ENCODE peak calls at places on chromosome 22, in seven cellular contexts. One of them, this sample, is unnamed. For H3K4me1 and H3K36me3, the result is how much of the 10 kb centered on the place peaks cover.

GRCh38 chr22:27663812-27664211 is 137.7 kb downstream of the MN1 start:
- DNase-seq in mucosa of descending colon: no peak
- DNase-seq in pancreas: no peak
- DNase-seq in prostate gland: no peak
- DNase-seq in Karpas-422: no peak
- DNase-seq in naive thymus-derived CD4-positive, alpha-beta T cell: no peak
- DNase-seq in iPS DF 6.9: no peak
- DNase-seq in this sample: no peak

GRCh38 chr22:48740086-48740730 is 1087.5 kb downstream of the BRD1 start:
- DNase-seq in mucosa of descending colon: peak
- DNase-seq in pancreas: no peak
- DNase-seq in prostate gland: no peak
- DNase-seq in Karpas-422: no peak
- DNase-seq in naive thymus-derived CD4-positive, alpha-beta T cell: no peak
- DNase-seq in iPS DF 6.9: no peak
- DNase-seq in this sample: no peak

GRCh38 chr22:27994481-27995331 is 75.7 kb upstream of the PITPNB start:
- DNase-seq in mucosa of descending colon: no peak
- DNase-seq in pancreas: no peak
- DNase-seq in prostate gland: no peak
- DNase-seq in Karpas-422: no peak
- DNase-seq in naive thymus-derived CD4-positive, alpha-beta T cell: no peak
- DNase-seq in iPS DF 6.9: no peak
- DNase-seq in this sample: no peak

GRCh38 chr22:47231759-47232158 is 469.3 kb downstream of the TBC1D22A start:
- DNase-seq in mucosa of descending colon: no peak
- DNase-seq in pancreas: no peak
- DNase-seq in prostate gland: no peak
- DNase-seq in Karpas-422: no peak
- DNase-seq in naive thymus-derived CD4-positive, alpha-beta T cell: no peak
- DNase-seq in iPS DF 6.9: no peak
- DNase-seq in this sample: no peak

GRCh38 chr22:47781427-47782111 is 1019.1 kb downstream of the TBC1D22A start:
- DNase-seq in mucosa of descending colon: no peak
- DNase-seq in pancreas: no peak
- DNase-seq in prostate gland: no peak
- DNase-seq in Karpas-422: no peak
- DNase-seq in naive thymus-derived CD4-positive, alpha-beta T cell: no peak
- DNase-seq in iPS DF 6.9: no peak
- DNase-seq in this sample: no peak

GRCh38 chr22:30968015-30968923 is at the start of gene MORC2:
- DNase-seq in mucosa of descending colon: no peak
- DNase-seq in pancreas: peak
- DNase-seq in prostate gland: peak
- DNase-seq in Karpas-422: no peak
- DNase-seq in naive thymus-derived CD4-positive, alpha-beta T cell: no peak
- DNase-seq in iPS DF 6.9: peak
- DNase-seq in this sample: peak

GRCh38 chr22:30301995-30302809 is 12.9 kb upstream of the CASTOR1 start:
- DNase-seq in mucosa of descending colon: peak
- DNase-seq in pancreas: no peak
- DNase-seq in prostate gland: no peak
- DNase-seq in Karpas-422: peak
- DNase-seq in naive thymus-derived CD4-positive, alpha-beta T cell: no peak
- DNase-seq in iPS DF 6.9: no peak
- DNase-seq in this sample: peak

GRCh38 chr22:27876684-27877083 is 42.4 kb downstream of the PITPNB start:
- DNase-seq in mucosa of descending colon: no peak
- DNase-seq in pancreas: no peak
- DNase-seq in prostate gland: no peak
- DNase-seq in Karpas-422: no peak
- DNase-seq in naive thymus-derived CD4-positive, alpha-beta T cell: no peak
- DNase-seq in iPS DF 6.9: no peak
- DNase-seq in this sample: no peak

GRCh38 chr22:40637181-40638150 is 947 bp upstream of the MRTFA start:
- DNase-seq in mucosa of descending colon: peak
- DNase-seq in pancreas: peak
- DNase-seq in prostate gland: no peak
- DNase-seq in Karpas-422: peak
- DNase-seq in naive thymus-derived CD4-positive, alpha-beta T cell: no peak
- DNase-seq in iPS DF 6.9: no peak
- DNase-seq in this sample: peak

GRCh38 chr22:33271390-33272161 is 213.4 kb upstream of the SYN3 start:
- DNase-seq in mucosa of descending colon: peak
- DNase-seq in pancreas: peak
- DNase-seq in prostate gland: peak
- DNase-seq in Karpas-422: peak
- DNase-seq in naive thymus-derived CD4-positive, alpha-beta T cell: no peak
- DNase-seq in iPS DF 6.9: no peak
- DNase-seq in this sample: no peak

GRCh38 chr22:31173386-31174145 is 13.6 kb downstream of the RNF185 start:
- DNase-seq in mucosa of descending colon: no peak
- DNase-seq in pancreas: no peak
- DNase-seq in prostate gland: no peak
- DNase-seq in Karpas-422: no peak
- DNase-seq in naive thymus-derived CD4-positive, alpha-beta T cell: no peak
- DNase-seq in iPS DF 6.9: no peak
- DNase-seq in this sample: no peak

GRCh38 chr22:37140686-37141323 is 8.9 kb downstream of the IL2RB start:
- DNase-seq in mucosa of descending colon: no peak
- DNase-seq in pancreas: no peak
- DNase-seq in prostate gland: no peak
- DNase-seq in Karpas-422: no peak
- DNase-seq in naive thymus-derived CD4-positive, alpha-beta T cell: no peak
- DNase-seq in iPS DF 6.9: no peak
- DNase-seq in this sample: no peak

GRCh38 chr22:32205974-32206773 is 1.3 kb upstream of the RFPL2 start:
- DNase-seq in mucosa of descending colon: no peak
- DNase-seq in pancreas: peak
- DNase-seq in prostate gland: no peak
- DNase-seq in Karpas-422: no peak
- DNase-seq in naive thymus-derived CD4-positive, alpha-beta T cell: no peak
- DNase-seq in iPS DF 6.9: no peak
- DNase-seq in this sample: no peak

GRCh38 chr22:44244265-44244822 is 63.6 kb downstream of the PARVG start:
- DNase-seq in mucosa of descending colon: no peak
- DNase-seq in pancreas: no peak
- DNase-seq in prostate gland: no peak
- DNase-seq in Karpas-422: no peak
- DNase-seq in naive thymus-derived CD4-positive, alpha-beta T cell: no peak
- DNase-seq in iPS DF 6.9: no peak
- DNase-seq in this sample: no peak

GRCh38 chr22:33575041-33575440 is 345.2 kb downstream of the LARGE1 start:
- DNase-seq in mucosa of descending colon: no peak
- DNase-seq in pancreas: no peak
- DNase-seq in prostate gland: no peak
- DNase-seq in Karpas-422: no peak
- DNase-seq in naive thymus-derived CD4-positive, alpha-beta T cell: no peak
- DNase-seq in iPS DF 6.9: no peak
- DNase-seq in this sample: no peak

GRCh38 chr22:40417041-40417440 is 46.6 kb downstream of the SGSM3 start:
- DNase-seq in mucosa of descending colon: no peak
- DNase-seq in pancreas: no peak
- DNase-seq in prostate gland: no peak
- DNase-seq in Karpas-422: no peak
- DNase-seq in naive thymus-derived CD4-positive, alpha-beta T cell: no peak
- DNase-seq in iPS DF 6.9: no peak
- DNase-seq in this sample: no peak

GRCh38 chr22:33909075-33909458 is 11.2 kb downstream of the LARGE1 start:
- DNase-seq in mucosa of descending colon: no peak
- DNase-seq in pancreas: no peak
- DNase-seq in prostate gland: no peak
- DNase-seq in Karpas-422: no peak
- DNase-seq in naive thymus-derived CD4-positive, alpha-beta T cell: no peak
- DNase-seq in iPS DF 6.9: no peak
- DNase-seq in this sample: no peak

DNA sequence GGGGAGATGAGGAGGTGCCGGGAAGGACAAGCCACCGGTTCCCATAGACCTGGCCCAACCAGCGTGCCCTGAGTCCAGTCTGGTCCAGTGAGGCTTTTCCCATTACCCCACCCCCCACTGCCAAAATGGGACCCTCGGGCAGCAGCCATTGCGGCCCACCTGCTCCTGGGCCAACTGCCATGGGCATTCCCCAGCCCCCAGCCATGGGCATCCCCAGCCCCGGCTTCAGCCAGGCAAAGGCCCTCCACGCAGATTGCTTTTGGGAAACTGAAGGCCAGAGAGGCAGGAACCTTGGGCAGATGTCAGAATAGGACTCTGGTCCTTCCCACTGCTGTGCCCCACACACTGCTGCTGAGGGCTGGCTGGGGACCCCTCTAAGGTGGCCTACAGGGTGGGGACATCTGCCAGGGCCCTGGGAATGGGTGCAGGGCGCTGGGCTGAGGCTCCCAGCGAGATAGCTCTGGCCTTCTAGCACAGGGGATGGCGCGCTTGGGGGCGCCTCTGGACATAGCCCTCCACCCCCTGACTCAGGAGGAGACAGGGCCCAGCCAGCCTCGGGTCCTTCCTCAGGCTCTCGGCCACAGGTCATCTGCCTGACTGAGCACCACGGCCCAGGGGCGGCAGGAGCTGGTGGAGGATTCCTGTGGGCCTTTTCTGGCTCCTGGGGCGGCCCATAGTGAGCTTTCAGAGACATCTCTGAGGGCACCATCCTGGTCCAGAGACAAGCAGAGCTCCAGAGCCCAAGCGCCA is 4.9 kb downstream of the PIM3 start:
- DNase-seq in mucosa of descending colon: peak
- DNase-seq in pancreas: peak
- DNase-seq in prostate gland: no peak
- DNase-seq in Karpas-422: no peak
- DNase-seq in naive thymus-derived CD4-positive, alpha-beta T cell: no peak
- DNase-seq in iPS DF 6.9: no peak
- DNase-seq in this sample: no peak
- H3K4me1 ChIP-seq in mucosa of descending colon: under half
- H3K4me1 ChIP-seq in pancreas: under half
- H3K4me1 ChIP-seq in prostate gland: under half
- H3K4me1 ChIP-seq in Karpas-422: under half
- H3K4me1 ChIP-seq in naive thymus-derived CD4-positive, alpha-beta T cell: under half
- H3K4me1 ChIP-seq in iPS DF 6.9: under half
- H3K4me1 ChIP-seq in this sample: under half

GRCh38 chr22:25511725-25512124 is 52.8 kb upstream of the GRK3 start:
- DNase-seq in mucosa of descending colon: no peak
- DNase-seq in pancreas: no peak
- DNase-seq in prostate gland: no peak
- DNase-seq in Karpas-422: no peak
- DNase-seq in naive thymus-derived CD4-positive, alpha-beta T cell: no peak
- DNase-seq in iPS DF 6.9: no peak
- DNase-seq in this sample: no peak

GRCh38 chr22:25508161-25508560 is 56.3 kb upstream of the GRK3 start:
- DNase-seq in mucosa of descending colon: no peak
- DNase-seq in pancreas: no peak
- DNase-seq in prostate gland: no peak
- DNase-seq in Karpas-422: no peak
- DNase-seq in naive thymus-derived CD4-positive, alpha-beta T cell: no peak
- DNase-seq in iPS DF 6.9: no peak
- DNase-seq in this sample: no peak

GRCh38 chr22:25510926-25511325 is 53.5 kb upstream of the GRK3 start:
- DNase-seq in mucosa of descending colon: no peak
- DNase-seq in pancreas: no peak
- DNase-seq in prostate gland: no peak
- DNase-seq in Karpas-422: no peak
- DNase-seq in naive thymus-derived CD4-positive, alpha-beta T cell: no peak
- DNase-seq in iPS DF 6.9: no peak
- DNase-seq in this sample: peak

GRCh38 chr22:25509391-25509791 is 55.1 kb upstream of the GRK3 start:
- DNase-seq in mucosa of descending colon: no peak
- DNase-seq in pancreas: no peak
- DNase-seq in prostate gland: no peak
- DNase-seq in Karpas-422: no peak
- DNase-seq in naive thymus-derived CD4-positive, alpha-beta T cell: no peak
- DNase-seq in iPS DF 6.9: no peak
- DNase-seq in this sample: peak

GRCh38 chr22:25508761-25509321 is 55.6 kb upstream of the GRK3 start:
- DNase-seq in mucosa of descending colon: no peak
- DNase-seq in pancreas: no peak
- DNase-seq in prostate gland: no peak
- DNase-seq in Karpas-422: no peak
- DNase-seq in naive thymus-derived CD4-positive, alpha-beta T cell: no peak
- DNase-seq in iPS DF 6.9: no peak
- DNase-seq in this sample: no peak
- H3K36me3 ChIP-seq in mucosa of descending colon: under half
- H3K36me3 ChIP-seq in pancreas: under half
- H3K36me3 ChIP-seq in prostate gland: under half
- H3K36me3 ChIP-seq in Karpas-422: under half
- H3K36me3 ChIP-seq in naive thymus-derived CD4-positive, alpha-beta T cell: under half
- H3K36me3 ChIP-seq in iPS DF 6.9: under half
- H3K36me3 ChIP-seq in this sample: under half

GRCh38 chr22:26589845-26590524 is at the start of gene TPST2:
- DNase-seq in mucosa of descending colon: peak
- DNase-seq in pancreas: peak
- DNase-seq in prostate gland: peak
- DNase-seq in Karpas-422: peak
- DNase-seq in naive thymus-derived CD4-positive, alpha-beta T cell: peak
- DNase-seq in iPS DF 6.9: no peak
- DNase-seq in this sample: peak

GRCh38 chr22:26590525-26590858 is 560 bp upstream of the TPST2 start:
- DNase-seq in mucosa of descending colon: no peak
- DNase-seq in pancreas: no peak
- DNase-seq in prostate gland: no peak
- DNase-seq in Karpas-422: no peak
- DNase-seq in naive thymus-derived CD4-positive, alpha-beta T cell: no peak
- DNase-seq in iPS DF 6.9: no peak
- DNase-seq in this sample: peak

GRCh38 chr22:26589367-26589844 is 526 bp downstream of the TPST2 start:
- DNase-seq in mucosa of descending colon: peak
- DNase-seq in pancreas: peak
- DNase-seq in prostate gland: no peak
- DNase-seq in Karpas-422: peak
- DNase-seq in naive thymus-derived CD4-positive, alpha-beta T cell: peak
- DNase-seq in iPS DF 6.9: no peak
- DNase-seq in this sample: peak

GRCh38 chr22:26587991-26588613 is 1.8 kb downstream of the TPST2 start:
- DNase-seq in mucosa of descending colon: no peak
- DNase-seq in pancreas: no peak
- DNase-seq in prostate gland: no peak
- DNase-seq in Karpas-422: no peak
- DNase-seq in naive thymus-derived CD4-positive, alpha-beta T cell: no peak
- DNase-seq in iPS DF 6.9: no peak
- DNase-seq in this sample: no peak

GRCh38 chr22:26588749-26589366 is 1.1 kb downstream of the TPST2 start:
- DNase-seq in mucosa of descending colon: no peak
- DNase-seq in pancreas: no peak
- DNase-seq in prostate gland: no peak
- DNase-seq in Karpas-422: no peak
- DNase-seq in naive thymus-derived CD4-positive, alpha-beta T cell: no peak
- DNase-seq in iPS DF 6.9: no peak
- DNase-seq in this sample: no peak
- H3K4me1 ChIP-seq in mucosa of descending colon: under half
- H3K4me1 ChIP-seq in pancreas: under half
- H3K4me1 ChIP-seq in prostate gland: under half
- H3K4me1 ChIP-seq in Karpas-422: under half
- H3K4me1 ChIP-seq in naive thymus-derived CD4-positive, alpha-beta T cell: under half
- H3K4me1 ChIP-seq in iPS DF 6.9: under half
- H3K4me1 ChIP-seq in this sample: under half

DNA sequence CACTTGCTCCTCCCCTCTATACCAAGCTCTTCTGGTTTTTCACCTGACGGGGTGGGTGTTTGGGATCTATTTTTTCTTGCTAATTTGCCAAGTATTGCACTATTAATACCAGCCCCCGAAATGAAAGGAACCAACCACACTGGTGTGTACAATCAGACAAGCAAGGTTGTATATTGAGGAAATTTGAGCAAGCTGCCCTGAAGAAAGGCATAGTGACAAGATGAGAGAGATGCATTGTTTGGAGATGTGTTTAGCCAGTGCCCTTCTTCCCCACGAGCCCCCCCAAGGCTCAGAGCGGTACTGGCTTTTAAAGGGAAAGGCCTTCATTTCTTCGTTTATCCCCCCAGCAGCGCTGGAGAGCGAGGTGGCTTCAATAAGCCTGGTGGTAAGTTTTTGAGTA is 15.2 kb upstream of the GAS2L1 start:
- DNase-seq in mucosa of descending colon: no peak
- DNase-seq in pancreas: no peak
- DNase-seq in prostate gland: no peak
- DNase-seq in Karpas-422: no peak
- DNase-seq in naive thymus-derived CD4-positive, alpha-beta T cell: no peak
- DNase-seq in iPS DF 6.9: no peak
- DNase-seq in this sample: no peak
- H3K36me3 ChIP-seq in mucosa of descending colon: under half
- H3K36me3 ChIP-seq in pancreas: under half
- H3K36me3 ChIP-seq in prostate gland: under half
- H3K36me3 ChIP-seq in Karpas-422: half or more
- H3K36me3 ChIP-seq in naive thymus-derived CD4-positive, alpha-beta T cell: under half
- H3K36me3 ChIP-seq in iPS DF 6.9: under half
- H3K36me3 ChIP-seq in this sample: under half